ENCODE peak calls at places on chromosomes 6 and 20, in five cellular contexts. V is B cell; A is mesothelial cell of epicardium; H is cardiac muscle cell; T is stimulated activated CD4-positive, alpha-beta T cell treated with anti-CD3 and anti-CD28 coated beads, Interleukin-15, amount 100 ng/mL, for 48 hours. B is an unnamed sample.

GRCh38 chr20:38671186-38671585 is 53.1 kb upstream of the SLC32A1 start:
- DNase-seq in A (no peak), H (no peak), V (no peak), T (no peak), B (no peak)

GRCh38 chr20:20734475-20734948 is 22.1 kb upstream of the RALGAPA2 start:
- DNase-seq in H (no peak), V (peak), A (no peak), T (no peak), B (no peak)

GRCh38 chr6:87095056-87095527 is at the start of gene CGA:
- DNase-seq in A (no peak), V (no peak), H (no peak), T (no peak), B (no peak)

GRCh38 chr20:21518292-21518991 is 4.6 kb upstream of the NKX2-2 start:
- DNase-seq in V (no peak), A (no peak), T (no peak), H (no peak), B (peak)

GRCh38 chr6:145756170-145756662 is 20.9 kb upstream of the EPM2A start:
- DNase-seq in H (peak), T (no peak), V (no peak), A (peak), B (no peak)

GRCh38 chr6:42520786-42521607 is 42.8 kb upstream of the UBR2 start:
- DNase-seq in H (peak), V (no peak), T (peak), A (no peak), B (no peak)

GRCh38 chr6:88702956-88703556 is 260.4 kb downstream of the RNGTT start:
- DNase-seq in A (no peak), V (no peak), T (no peak), H (peak), B (no peak)

GRCh38 chr20:2840967-2841531 is 504 bp downstream of the VPS16 start:
- DNase-seq in A (peak), V (no peak), H (peak), T (no peak), B (peak)

GRCh38 chr6:50007821-50008220 is 14.0 kb downstream of the DEFB110 start:
- DNase-seq in H (no peak), T (no peak), A (no peak), V (no peak), B (no peak)

GRCh38 chr6:88059221-88059620 is 11.6 kb downstream of the SPACA1 start:
- DNase-seq in A (no peak), H (no peak), V (no peak), T (no peak), B (no peak)

GRCh38 chr6:80338201-80338836 is 231.8 kb downstream of the BCKDHB start:
- DNase-seq in A (peak), T (peak), H (peak), V (peak), B (peak)

GRCh38 chr6:148144917-148145521 is 197.6 kb upstream of the SASH1 start:
- DNase-seq in A (peak), H (peak), T (peak), V (no peak), B (peak)

GRCh38 chr6:167317172-167317571 is 7.7 kb upstream of the TTLL2 start:
- DNase-seq in H (no peak), T (no peak), V (no peak), A (no peak), B (no peak)

GRCh38 chr6:32529697-32530429 is at the start of gene HLA-DRB5:
- DNase-seq in H (peak), A (no peak), V (peak), T (no peak), B (peak)

B was measured in upper lobe of right lung.